ENCODE peak calls at places on chromosomes 7 and 10, in seven cellular contexts. Y is GM12878, R is substantia nigra, J is lower lobe of right lung, B is cardiac muscle cell, G is caudate nucleus, C is spleen. D is an unnamed sample.

GRCh38 chr10:78688945-78689935 is 379.5 kb upstream of the ZMIZ1 start:
- DNase-seq in Y (no peak), R (peak; percentile 20), J (no peak), B (peak; percentile 32), G (peak; percentile 56), C (no peak), D (peak; percentile 55)

GRCh38 chr10:132397671-132398565 is 918 bp downstream of the PWWP2B start:
- DNase-seq in Y (no peak), R (no peak), J (peak; percentile 73), B (peak; percentile 45), G (peak; percentile 61), C (peak; percentile 92), D (peak; percentile 70)

GRCh38 chr7:128811631-128812430 is 18.4 kb upstream of the FLNC start:
- DNase-seq in Y (no peak), R (no peak), J (no peak), B (no peak), G (no peak), C (no peak), D (no peak)

GRCh38 chr10:34969171-34969570 is 121.0 kb downstream of the CUL2 start:
- DNase-seq in Y (no peak), R (no peak), J (no peak), B (no peak), G (no peak), C (peak; percentile 65), D (no peak)

GRCh38 chr10:77710759-77711682 is 73.4 kb upstream of the KCNMA1 start:
- DNase-seq in Y (no peak), R (peak; percentile 66), J (peak; percentile 82), B (peak; percentile 73), G (peak; percentile 56), C (peak; percentile 93), D (peak; percentile 87)

GRCh38 chr7:113199841-113200240 is 81.5 kb upstream of the SMIM30 start:
- DNase-seq in Y (no peak), R (no peak), J (no peak), B (peak; percentile 55), G (no peak), C (no peak), D (peak; percentile 12)

GRCh38 chr7:28792858-28793257 is 165.3 kb downstream of the TRIL start:
- DNase-seq in Y (no peak), R (no peak), J (no peak), B (no peak), G (no peak), C (no peak), D (no peak)

GRCh38 chr7:102287465-102288146 is 938 bp downstream of the SH2B2 start:
- DNase-seq in Y (no peak), R (peak; percentile 40), J (peak; percentile 63), B (peak; percentile 12), G (no peak), C (peak; percentile 89), D (peak; percentile 61)

GRCh38 chr7:69871886-69872592 is 273.8 kb downstream of the AUTS2 start:
- DNase-seq in Y (no peak), R (no peak), J (no peak), B (no peak), G (no peak), C (no peak), D (no peak)

GRCh38 chr10:67086324-67087139 is 160.7 kb downstream of the LRRTM3 start:
- DNase-seq in Y (no peak), R (no peak), J (no peak), B (no peak), G (no peak), C (no peak), D (no peak)

GRCh38 chr10:67088035-67088434 is 162.2 kb downstream of the LRRTM3 start:
- DNase-seq in Y (no peak), R (no peak), J (no peak), B (no peak), G (no peak), C (no peak), D (no peak)

DNA sequence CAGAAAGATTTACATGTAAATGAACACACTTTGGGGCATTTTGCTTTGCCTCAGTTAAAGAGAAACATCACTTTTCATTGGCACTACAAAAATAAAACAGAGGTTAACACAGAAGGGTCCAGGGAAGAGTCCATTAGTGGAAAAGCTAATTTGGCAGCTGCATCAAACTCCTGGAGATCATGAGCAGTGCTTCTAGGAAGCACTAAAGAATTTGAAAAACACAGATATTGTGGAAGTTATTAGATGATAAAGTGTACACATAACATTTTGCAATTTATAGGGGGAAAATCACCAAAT is 161.3 kb downstream of the LRRTM3 start:
- DNase-seq in Y (no peak), R (no peak), J (no peak), B (no peak), G (no peak), C (no peak), D (no peak)
- H3K27ac ChIP-seq in Y (no peak overlapping the region), R (no peak overlapping the region), J (no peak overlapping the region), B (peak overlapping the region; percentile 65), G (no peak overlapping the region), C (no peak overlapping the region), D (no peak overlapping the region)

GRCh38 chr7:30931927-30932540 is 20.4 kb downstream of the AQP1 start:
- DNase-seq in Y (no peak), R (no peak), J (no peak), B (no peak), G (no peak), C (no peak), D (no peak)
- H3K27ac ChIP-seq in Y (no peak overlapping the region), R (no peak overlapping the region), J (no peak overlapping the region), B (no peak overlapping the region), G (no peak overlapping the region), C (no peak overlapping the region), D (peak overlapping the region; percentile 72)

GRCh38 chr10:52212802-52213510 is 101.1 kb upstream of the DKK1 start:
- DNase-seq in Y (no peak), R (no peak), J (no peak), B (no peak), G (no peak), C (no peak), D (no peak)

GRCh38 chr10:52217531-52217930 is 96.5 kb upstream of the DKK1 start:
- DNase-seq in Y (no peak), R (no peak), J (no peak), B (no peak), G (no peak), C (no peak), D (no peak)

GRCh38 chr10:52213511-52213831 is 100.6 kb upstream of the DKK1 start:
- DNase-seq in Y (no peak), R (no peak), J (no peak), B (peak; percentile 67), G (no peak), C (no peak), D (peak; percentile 27)

GRCh38 chr10:52215745-52216361 is 98.2 kb upstream of the DKK1 start:
- DNase-seq in Y (peak; percentile 32), R (no peak), J (no peak), B (peak; percentile 81), G (peak; percentile 31), C (no peak), D (peak; percentile 59)

GRCh38 chr10:52216852-52217251 is 97.2 kb upstream of the DKK1 start:
- DNase-seq in Y (peak; percentile 45), R (no peak), J (no peak), B (peak; percentile 87), G (no peak), C (no peak), D (no peak)
- H3K27ac ChIP-seq in Y (peak overlapping the region; percentile 11), R (no peak overlapping the region), J (no peak overlapping the region), B (no peak overlapping the region), G (no peak overlapping the region), C (no peak overlapping the region), D (no peak overlapping the region)

GRCh38 chr10:62231805-62232204 is 36.8 kb downstream of the RTKN2 start:
- DNase-seq in Y (no peak), R (no peak), J (no peak), B (no peak), G (no peak), C (no peak), D (no peak)
- H3K27ac ChIP-seq in Y (no peak overlapping the region), R (no peak overlapping the region), J (no peak overlapping the region), B (no peak overlapping the region), G (no peak overlapping the region), C (no peak overlapping the region), D (no peak overlapping the region)